ENCODE peak calls at places on chromosomes 6 and 20, in seven cellular contexts. T, H, U, O, Z, N and B are unnamed samples.

GRCh38 chr6:166307082-166307980 is 861 bp downstream of the PRR18 start:
- ATAC-seq in N (no peak), Z (peak; percentile 55), H (peak; percentile 48), T (peak; percentile 53), U (peak; percentile 47), O (no peak), B (peak; percentile 34)

GRCh38 chr6:142015011-142015410 is 117.7 kb upstream of the GJE1 start:
- ATAC-seq in T (no peak), Z (peak; percentile 30), O (peak; percentile 48), H (no peak), N (no peak), U (no peak), B (no peak)

GRCh38 chr6:133191323-133191722 is 49.8 kb upstream of the EYA4 start:
- ATAC-seq in U (no peak), H (no peak), Z (no peak), T (no peak), O (no peak), N (peak; percentile 49), B (no peak)

GRCh38 chr20:58438970-58439808 is 50.2 kb downstream of the VAPB start:
- ATAC-seq in U (no peak), H (no peak), N (no peak), T (no peak), O (no peak), Z (no peak), B (no peak)

GRCh38 chr20:41048475-41049242 is 20.0 kb downstream of the TOP1 start:
- ATAC-seq in H (no peak), U (no peak), O (no peak), Z (no peak), T (no peak), N (no peak), B (no peak)

GRCh38 chr6:5645275-5645674 is 361.4 kb downstream of the NRN1 start:
- ATAC-seq in Z (no peak), U (no peak), T (no peak), N (no peak), H (no peak), O (no peak), B (no peak)

GRCh38 chr6:111857674-111858337 is 15.4 kb downstream of the FYN start:
- ATAC-seq in Z (no peak), H (no peak), U (no peak), T (no peak), O (no peak), N (no peak), B (no peak)

GRCh38 chr6:95576621-95577316 is 566 bp upstream of the MANEA start:
- ATAC-seq in U (no peak), Z (peak; percentile 32), O (no peak), T (peak; percentile 37), N (no peak), H (peak; percentile 54), B (no peak)

GRCh38 chr20:22492497-22492896 is 91.9 kb downstream of the FOXA2 start:
- ATAC-seq in T (no peak), O (peak; percentile 63), U (no peak), Z (peak; percentile 60), H (no peak), N (no peak), B (no peak)

GRCh38 chr6:90233994-90234393 is 62.6 kb downstream of the BACH2 start:
- ATAC-seq in H (no peak), T (no peak), U (no peak), Z (no peak), N (peak; percentile 8), O (no peak), B (no peak)

GRCh38 chr20:63568170-63568981 is 5.7 kb downstream of the HELZ2 start:
- ATAC-seq in T (no peak), O (no peak), Z (no peak), U (no peak), N (no peak), H (peak; percentile 8), B (no peak)

GRCh38 chr20:9344080-9344920 is 170.1 kb upstream of the LAMP5 start:
- ATAC-seq in Z (no peak), O (no peak), N (peak; percentile 54), T (no peak), U (no peak), H (no peak), B (peak; percentile 65)

GRCh38 chr20:11232249-11232648 is 558.5 kb upstream of the JAG1 start:
- ATAC-seq in U (no peak), O (no peak), Z (no peak), H (no peak), T (no peak), N (no peak), B (no peak)

GRCh38 chr6:146543940-146544661 is 468 bp downstream of the RAB32 start:
- ATAC-seq in H (peak; percentile 42), U (peak; percentile 70), O (no peak), T (peak; percentile 51), Z (peak; percentile 60), N (peak; percentile 34), B (peak; percentile 9)

GRCh38 chr6:146544783-146545182 is 1.1 kb downstream of the RAB32 start:
- ATAC-seq in T (no peak), O (no peak), Z (no peak), U (no peak), H (no peak), N (no peak), B (no peak)

GRCh38 chr6:146542881-146543210 is 787 bp upstream of the RAB32 start:
- ATAC-seq in H (no peak), T (no peak), N (no peak), O (no peak), Z (no peak), U (no peak), B (no peak)

GRCh38 chr6:146545608-146546007 is 2.0 kb downstream of the RAB32 start:
- ATAC-seq in U (no peak), T (no peak), Z (no peak), H (no peak), N (no peak), O (no peak), B (no peak)

GRCh38 chr6:146543211-146543939 is at the start of gene RAB32:
- ATAC-seq in U (peak; percentile 97), T (peak; percentile 94), H (peak; percentile 97), O (no peak), N (peak; percentile 70), Z (peak; percentile 98), B (peak; percentile 97)
- TF ChIP-seq POLR2A in U (peak; percentile 81), T (peak; percentile 58), H (peak; percentile 87), O (no peak), N (peak; percentile 85), Z (peak; percentile 41), B (peak; percentile 74)

GRCh38 chr20:52190437-52191131 is 995 bp downstream of the ZFP64 start:
- ATAC-seq in H (peak; percentile 57), O (peak; percentile 41), T (no peak), U (peak; percentile 31), N (no peak), Z (peak; percentile 58), B (peak; percentile 21)
- TF ChIP-seq POLR2A in H (no peak), O (no peak), T (no peak), U (peak; percentile 45), N (no peak), Z (no peak), B (no peak)

GRCh38 chr6:108558372-108559096 is 2.2 kb upstream of the FOXO3 start:
- ATAC-seq in U (peak; percentile 51), N (peak; percentile 36), T (peak; percentile 70), H (peak; percentile 80), Z (peak; percentile 78), O (peak; percentile 66), B (peak; percentile 76)
- TF ChIP-seq POLR2A in U (no peak), N (peak; percentile 94), T (peak; percentile 34), H (peak; percentile 87), Z (no peak), O (no peak), B (peak; percentile 41)

DNA sequence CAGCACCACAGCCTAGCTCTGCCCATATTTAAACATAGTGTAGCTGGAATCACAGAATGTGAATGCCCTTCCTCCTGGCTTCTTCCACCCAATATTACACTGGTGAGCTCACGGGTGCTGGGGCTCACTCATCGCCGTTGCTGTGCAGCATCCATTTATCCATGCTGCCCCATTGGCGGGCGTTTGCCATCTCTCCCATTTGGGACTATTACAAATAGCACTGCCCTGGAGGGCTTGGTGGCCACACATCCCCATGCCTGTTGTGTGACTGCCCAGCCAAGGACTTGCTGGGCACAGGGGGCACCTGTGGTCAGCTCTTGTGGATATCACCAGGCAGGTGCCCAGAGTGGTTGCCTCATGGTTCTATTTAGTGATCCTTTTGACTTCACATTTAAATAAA is 54.5 kb upstream of the ENTPD6 start:
- ATAC-seq in H (no peak), O (no peak), N (no peak), Z (no peak), T (no peak), U (no peak), B (no peak)
- TF ChIP-seq POLR2A in H (no peak), O (no peak), N (no peak), Z (no peak), T (no peak), U (no peak), B (no peak)

GRCh38 chr20:50594591-50595432 is 84.6 kb downstream of the PTPN1 start:
- ATAC-seq in N (peak; percentile 8), H (no peak), O (peak; percentile 58), U (peak; percentile 24), Z (peak; percentile 14), T (no peak), B (no peak)
- TF ChIP-seq POLR2A in N (no peak), H (no peak), O (no peak), U (no peak), Z (no peak), T (no peak), B (no peak)

DNA sequence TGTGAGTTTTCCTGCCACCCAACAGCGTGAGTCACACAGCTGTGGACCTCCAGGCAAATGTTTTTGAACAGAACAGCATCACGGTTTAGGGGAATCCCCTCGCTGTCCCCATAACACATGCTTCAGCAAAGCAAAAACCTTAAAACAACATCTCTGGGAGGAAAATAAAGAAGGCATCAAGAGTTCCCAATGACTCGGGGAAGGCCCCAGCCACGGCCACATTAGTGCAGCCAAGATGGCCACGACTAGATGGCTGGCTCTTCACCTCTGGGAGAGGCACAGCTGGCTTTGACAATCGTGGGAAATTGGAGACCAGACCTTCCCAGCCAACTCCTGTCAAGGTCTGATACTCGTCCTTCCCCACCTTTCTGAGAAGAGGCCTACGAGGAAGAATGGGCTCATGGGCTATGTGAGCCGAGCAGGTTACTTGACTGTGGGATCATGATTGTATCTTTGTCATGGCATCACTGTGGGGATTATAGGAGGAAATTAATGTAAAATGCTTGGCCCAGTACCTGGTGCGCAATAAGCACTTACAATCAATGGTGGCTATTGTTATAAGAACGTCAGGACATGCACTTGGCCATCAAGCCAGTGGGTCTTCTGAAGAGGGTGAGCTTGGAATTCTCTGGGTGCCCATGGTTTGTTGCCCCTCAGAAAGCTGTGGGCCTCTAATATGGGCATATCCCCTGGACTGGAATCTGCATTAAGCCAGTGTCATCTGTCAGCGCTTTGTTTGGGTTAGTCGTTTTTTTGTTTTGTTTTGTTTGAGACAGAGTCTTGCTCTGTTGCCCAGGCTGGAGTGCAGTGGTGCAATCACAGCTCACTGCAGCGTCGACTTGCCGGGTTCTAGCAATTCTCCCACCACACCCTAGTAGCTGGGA is 43.6 kb downstream of the FGD2 start:
- ATAC-seq in N (no peak), O (no peak), Z (no peak), T (peak; percentile 78), U (no peak), H (peak; percentile 68), B (no peak)
- TF ChIP-seq POLR2A in N (no peak), O (no peak), Z (no peak), T (no peak), U (no peak), H (no peak), B (no peak)